ENCODE peak calls at places on chromosomes 16 and 17, in five cellular contexts. S is left ventricle myocardium inferior, X is sigmoid colon, W is ascending aorta, U is thoracic aorta. D is an unnamed sample.

GRCh38 chr16:70725912-70726828 is 40.3 kb upstream of the MTSS2 start:
- DNase-seq in S (peak; percentile 79), X (peak; percentile 93), W (no peak), U (no peak), D (no peak)

GRCh38 chr17:9386401-9386800 is 189.2 kb downstream of the STX8 start:
- DNase-seq in W (no peak), S (no peak), U (no peak), X (no peak), D (no peak)

GRCh38 chr17:40474419-40475002 is 26.9 kb downstream of the TNS4 start:
- DNase-seq in W (no peak), S (no peak), X (no peak), U (no peak), D (no peak)

GRCh38 chr16:69199382-69199781 is 12.4 kb downstream of the SNTB2 start:
- DNase-seq in U (no peak), S (no peak), W (no peak), X (peak; percentile 83), D (no peak)

GRCh38 chr16:70250748-70251650 is 741 bp downstream of the EXOSC6 start:
- DNase-seq in S (no peak), W (no peak), U (no peak), X (no peak), D (peak; percentile 57)

GRCh38 chr17:40290629-40291296 is 3.1 kb downstream of the CDC6 start:
- DNase-seq in S (no peak), X (no peak), W (no peak), U (no peak), D (peak; percentile 49)

GRCh38 chr17:73099504-73099903 is 7.0 kb upstream of the SLC39A11 start:
- DNase-seq in X (no peak), S (no peak), W (no peak), U (no peak), D (no peak)

GRCh38 chr16:81625544-81626152 is 153.4 kb upstream of the PLCG2 start:
- DNase-seq in S (peak; percentile 53), X (peak; percentile 86), W (peak; percentile 23), U (no peak), D (no peak)

GRCh38 chr16:66801320-66802105 is at the start of gene TERB1:
- DNase-seq in U (no peak), X (no peak), S (no peak), W (no peak), D (no peak)

GRCh38 chr17:59914274-59914854 is 21.4 kb downstream of the RPS6KB1 start:
- DNase-seq in U (no peak), W (no peak), X (no peak), S (no peak), D (peak; percentile 25)

GRCh38 chr17:82333279-82334171 is at the start of gene SECTM1:
- DNase-seq in W (no peak), U (no peak), S (peak; percentile 66), X (peak; percentile 88), D (no peak)

GRCh38 chr17:306116-306515 is 46.5 kb downstream of the RPH3AL start:
- DNase-seq in W (no peak), X (no peak), S (no peak), U (no peak), D (no peak)

GRCh38 chr16:22313141-22313781 is 16.1 kb downstream of the POLR3E start:
- DNase-seq in W (no peak), X (no peak), U (no peak), S (no peak), D (peak; percentile 5)

GRCh38 chr16:57711-58110 is 4.1 kb downstream of the SNRNP25 start:
- DNase-seq in S (no peak), X (no peak), W (no peak), U (no peak), D (no peak)

GRCh38 chr16:85570735-85571562 is 42.2 kb upstream of the GSE1 start:
- DNase-seq in X (no peak), W (no peak), S (peak; percentile 57), U (no peak), D (no peak)

GRCh38 chr16:85172465-85173071 is 60.3 kb upstream of the CIBAR2 start:
- DNase-seq in W (no peak), X (no peak), U (no peak), S (no peak), D (peak; percentile 70)

GRCh38 chr16:67926181-67926742 is 5.4 kb downstream of the CTRL start:
- DNase-seq in S (no peak), U (no peak), X (no peak), W (no peak), D (no peak)

GRCh38 chr16:89410794-89411309 is 79.5 kb downstream of the ANKRD11 start:
- DNase-seq in U (peak; percentile 31), X (peak; percentile 78), S (peak; percentile 55), W (peak; percentile 30), D (no peak)

GRCh38 chr16:89410322-89410721 is 80.0 kb downstream of the ANKRD11 start:
- DNase-seq in W (no peak), S (no peak), X (no peak), U (no peak), D (no peak)

GRCh38 chr16:89413811-89414585 is 76.4 kb downstream of the ANKRD11 start:
- DNase-seq in X (no peak), W (no peak), S (peak; percentile 47), U (no peak), D (no peak)

GRCh38 chr16:89411335-89411850 is 79.0 kb downstream of the ANKRD11 start:
- DNase-seq in X (no peak), S (no peak), U (no peak), W (no peak), D (no peak)

DNA sequence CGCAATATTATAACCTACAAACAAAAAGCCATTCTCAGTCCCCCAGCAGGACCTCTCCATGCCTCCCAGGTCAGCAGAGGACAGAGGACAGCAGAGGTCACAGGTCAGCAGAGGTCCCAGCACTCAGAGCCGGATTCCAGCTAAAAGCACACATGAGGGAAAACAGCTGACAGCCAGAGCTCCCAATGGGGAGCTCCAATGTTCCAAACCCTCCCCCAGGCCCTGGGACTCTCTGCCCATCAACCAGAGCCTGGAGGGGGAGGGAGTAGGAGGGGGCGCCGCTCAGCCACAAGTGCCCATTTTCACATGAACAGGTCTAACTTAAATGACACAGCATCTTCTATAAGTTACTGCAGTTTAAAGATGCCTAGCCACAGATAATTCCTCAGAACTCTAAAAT is 77.5 kb downstream of the ANKRD11 start:
- DNase-seq in S (peak; percentile 53), U (no peak), W (no peak), X (no peak), D (no peak)
- H3K4me1 ChIP-seq in S (peaks cover 92% of the 10 kb centered on the region), U (peaks cover 61% of the 10 kb centered on the region), W (peaks cover 74% of the 10 kb centered on the region), X (peaks cover 61% of the 10 kb centered on the region), D (peaks cover 8% of the 10 kb centered on the region)

GRCh38 chr17:75514299-75515228 is 773 bp downstream of the CASKIN2 start:
- DNase-seq in X (no peak), W (no peak), U (no peak), S (no peak), D (no peak)

GRCh38 chr17:75512946-75513666 is 2.2 kb downstream of the CASKIN2 start:
- DNase-seq in U (no peak), X (no peak), S (no peak), W (no peak), D (no peak)

GRCh38 chr17:75511610-75512575 is 3.4 kb downstream of the CASKIN2 start:
- DNase-seq in X (no peak), S (peak; percentile 62), W (no peak), U (no peak), D (no peak)

GRCh38 chr17:75515229-75515522 is 161 bp downstream of the CASKIN2 start:
- DNase-seq in W (no peak), X (no peak), U (no peak), S (no peak), D (no peak)

GRCh38 chr17:75513667-75514052 is 1.7 kb downstream of the CASKIN2 start:
- DNase-seq in U (no peak), W (no peak), S (no peak), X (no peak), D (no peak)
- H3K4me3 ChIP-seq in U (peak overlapping the region; percentile 95), W (peak overlapping the region; percentile 78), S (peak overlapping the region; percentile 95), X (peak overlapping the region; percentile 93), D (peak overlapping the region; percentile 61)

GRCh38 chr16:57892041-57892440 is 78.9 kb downstream of the CNGB1 start:
- DNase-seq in X (no peak), S (no peak), W (no peak), U (no peak), D (no peak)
- H3K27me3 ChIP-seq in X (no peaks in the 10 kb centered on the region), S (peaks cover 24% of the 10 kb centered on the region), W (no peaks in the 10 kb centered on the region), U (no peaks in the 10 kb centered on the region), D (no peaks in the 10 kb centered on the region)

DNA sequence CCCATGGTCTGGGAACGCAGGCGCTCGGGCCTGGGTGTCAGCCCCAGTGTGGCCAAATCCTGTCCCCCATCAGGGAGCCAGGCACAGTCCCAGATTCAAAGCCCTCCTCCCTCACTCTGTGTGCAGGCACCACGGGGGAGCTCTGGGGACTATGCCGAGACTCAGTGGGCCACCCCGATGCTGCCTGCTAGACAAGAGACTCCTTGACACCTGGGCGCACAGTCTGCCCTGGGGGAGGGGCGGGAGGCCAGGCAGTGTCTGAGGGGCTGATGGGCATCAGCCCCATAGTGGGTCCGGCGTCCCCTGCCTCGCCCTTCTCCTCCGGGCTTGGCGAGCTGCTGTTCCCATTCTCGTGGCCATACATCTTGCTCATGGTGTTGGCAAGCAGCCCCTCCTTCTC is 8.5 kb upstream of the CD79B start:
- DNase-seq in W (no peak), U (no peak), X (no peak), S (no peak), D (no peak)
- H3K4me1 ChIP-seq in W (no peaks in the 10 kb centered on the region), U (no peaks in the 10 kb centered on the region), X (no peaks in the 10 kb centered on the region), S (no peaks in the 10 kb centered on the region), D (no peaks in the 10 kb centered on the region)

GRCh38 chr17:75340636-75341035 is 51.4 kb upstream of the SLC25A19 start:
- DNase-seq in W (no peak), U (no peak), S (no peak), X (no peak), D (no peak)

GRCh38 chr17:75335315-75335714 is 46.1 kb upstream of the SLC25A19 start:
- DNase-seq in W (no peak), X (peak; percentile 2), S (no peak), U (no peak), D (no peak)

GRCh38 chr17:75338335-75338734 is 49.1 kb upstream of the SLC25A19 start:
- DNase-seq in X (peak; percentile 18), W (no peak), S (no peak), U (no peak), D (no peak)

GRCh38 chr17:75331671-75332070 is 42.4 kb upstream of the SLC25A19 start:
- DNase-seq in S (no peak), X (no peak), W (no peak), U (no peak), D (no peak)

GRCh38 chr17:75334723-75335122 is 45.5 kb upstream of the SLC25A19 start:
- DNase-seq in U (no peak), X (peak; percentile 4), S (no peak), W (no peak), D (no peak)
- H3K4me3 ChIP-seq in U (no peak overlapping the region), X (no peak overlapping the region), S (no peak overlapping the region), W (no peak overlapping the region), D (no peak overlapping the region)

GRCh38 chr17:80461527-80462166 is 14.8 kb downstream of the NPTX1 start:
- DNase-seq in S (no peak), U (no peak), X (no peak), W (no peak), D (no peak)

GRCh38 chr17:80465316-80465974 is 11.0 kb downstream of the NPTX1 start:
- DNase-seq in X (no peak), U (no peak), S (no peak), W (no peak), D (no peak)

GRCh38 chr17:80466188-80466705 is 10.2 kb downstream of the NPTX1 start:
- DNase-seq in W (no peak), U (no peak), X (no peak), S (no peak), D (no peak)

GRCh38 chr17:80464486-80464885 is 11.9 kb downstream of the NPTX1 start:
- DNase-seq in S (no peak), U (no peak), X (no peak), W (no peak), D (no peak)

GRCh38 chr17:80463784-80464400 is 12.5 kb downstream of the NPTX1 start:
- DNase-seq in U (no peak), W (no peak), X (no peak), S (no peak), D (no peak)
- H3K27me3 ChIP-seq in U (no peaks in the 10 kb centered on the region), W (peaks cover 9% of the 10 kb centered on the region), X (no peaks in the 10 kb centered on the region), S (peaks cover 56% of the 10 kb centered on the region), D (no peaks in the 10 kb centered on the region)

D was measured in HAP-1.